ENCODE peak calls at places on chromosomes 2 and 18, in five cellular contexts. L is left lung, X is cardiac muscle cell, A is tibial artery, I is OCI-LY7. B is an unnamed sample.

GRCh38 chr2:85775406-85776381 is 21.9 kb downstream of the ATOH8 start:
- DNase-seq in L (peak; percentile 59), X (no peak), A (no peak), I (no peak), B (no peak)

GRCh38 chr2:153870308-153870707 is 1.4 kb upstream of the GALNT13 start:
- DNase-seq in L (no peak), X (peak; percentile 50), A (no peak), I (no peak), B (no peak)

GRCh38 chr2:159035790-159036411 is 67.5 kb downstream of the TANC1 start:
- DNase-seq in L (no peak), X (peak; percentile 68), A (no peak), I (peak; percentile 2), B (peak; percentile 40)

GRCh38 chr18:45167631-45168225 is 447.5 kb upstream of the SLC14A2 start:
- DNase-seq in L (no peak), X (no peak), A (no peak), I (no peak), B (no peak)

GRCh38 chr2:122105885-122106221 is 350.4 kb downstream of the TSN start:
- DNase-seq in L (no peak), X (no peak), A (no peak), I (no peak), B (no peak)

GRCh38 chr2:131641414-131642206 is 113.9 kb downstream of the CCDC74A start:
- DNase-seq in L (no peak), X (peak; percentile 5), A (no peak), I (no peak), B (peak; percentile 19)

GRCh38 chr2:62304429-62305417 is 108.8 kb downstream of the B3GNT2 start:
- DNase-seq in L (peak; percentile 85), X (no peak), A (peak; percentile 77), I (peak; percentile 72), B (no peak)

GRCh38 chr18:75937306-75937705 is 509.8 kb upstream of the SMIM21 start:
- DNase-seq in L (no peak), X (no peak), A (no peak), I (no peak), B (no peak)

GRCh38 chr2:158817596-158817995 is 22.5 kb downstream of the DAPL1 start:
- DNase-seq in L (no peak), X (no peak), A (no peak), I (no peak), B (no peak)

GRCh38 chr2:230601510-230601909 is 111.1 kb upstream of the CAB39 start:
- DNase-seq in L (no peak), X (no peak), A (no peak), I (peak; percentile 63), B (no peak)

GRCh38 chr2:84495539-84496146 is 20.7 kb upstream of the DNAH6 start:
- DNase-seq in L (no peak), X (peak; percentile 73), A (no peak), I (peak; percentile 69), B (no peak)

DNA sequence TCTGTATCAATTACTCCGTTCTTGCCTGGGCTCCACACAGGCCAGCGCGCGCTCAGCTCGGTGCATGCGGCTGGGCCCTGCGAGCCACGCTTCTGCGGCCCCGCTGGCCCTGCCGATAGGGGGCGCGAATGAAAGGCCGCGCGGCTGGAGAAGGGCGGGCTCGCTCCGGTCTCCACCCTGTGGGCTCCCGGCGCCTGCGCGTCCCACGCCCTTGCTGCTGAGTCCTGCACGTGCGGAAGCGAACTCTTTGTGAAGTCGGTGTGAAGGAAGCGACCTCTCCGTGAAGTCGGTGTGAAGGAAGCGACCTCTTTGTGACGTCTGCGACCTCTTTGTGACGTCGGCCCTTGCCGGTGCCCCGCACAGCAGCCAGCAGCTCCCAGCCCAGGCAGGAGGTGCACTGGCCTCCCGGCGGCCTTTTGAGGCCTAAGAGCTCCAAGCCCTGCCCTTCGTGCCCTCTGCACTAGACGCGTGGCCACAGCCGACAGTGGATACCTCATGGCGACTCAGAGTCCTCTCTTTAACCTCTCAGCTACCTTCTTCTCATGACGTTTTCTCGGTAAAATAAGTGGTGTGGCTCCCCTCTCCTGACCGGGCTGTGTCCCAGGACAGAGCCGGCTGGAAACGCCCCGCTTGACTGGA is 391.9 kb upstream of the RAB6C start:
- DNase-seq in L (no peak), X (no peak), A (no peak), I (no peak), B (no peak)
- TF ChIP-seq CTCF in L (no peak), X (no peak), A (no peak), I (no peak), B (no peak)

GRCh38 chr2:170432823-170433222 is 254.9 kb downstream of the MYO3B start:
- DNase-seq in L (no peak), X (no peak), A (no peak), I (no peak), B (no peak)

GRCh38 chr2:170436077-170436943 is 258.4 kb downstream of the MYO3B start:
- DNase-seq in L (no peak), X (no peak), A (no peak), I (no peak), B (no peak)

GRCh38 chr2:170434900-170435640 is 257.1 kb downstream of the MYO3B start:
- DNase-seq in L (no peak), X (no peak), A (no peak), I (no peak), B (no peak)
- H3K4me3 ChIP-seq in L (no peak overlapping the region), X (no peak overlapping the region), A (no peak overlapping the region), I (no peak overlapping the region), B (no peak overlapping the region)

GRCh38 chr2:36359006-36359580 is 3.5 kb downstream of the CRIM1 start:
- DNase-seq in L (no peak), X (no peak), A (no peak), I (peak; percentile 38), B (no peak)

GRCh38 chr2:36356990-36357505 is 1.5 kb downstream of the CRIM1 start:
- DNase-seq in L (no peak), X (no peak), A (no peak), I (peak; percentile 82), B (no peak)

GRCh38 chr2:36358317-36358659 is 2.7 kb downstream of the CRIM1 start:
- DNase-seq in L (no peak), X (no peak), A (no peak), I (no peak), B (no peak)

GRCh38 chr2:36356199-36356989 is 816 bp downstream of the CRIM1 start:
- DNase-seq in L (peak; percentile 85), X (peak; percentile 78), A (peak; percentile 77), I (peak; percentile 71), B (no peak)

DNA sequence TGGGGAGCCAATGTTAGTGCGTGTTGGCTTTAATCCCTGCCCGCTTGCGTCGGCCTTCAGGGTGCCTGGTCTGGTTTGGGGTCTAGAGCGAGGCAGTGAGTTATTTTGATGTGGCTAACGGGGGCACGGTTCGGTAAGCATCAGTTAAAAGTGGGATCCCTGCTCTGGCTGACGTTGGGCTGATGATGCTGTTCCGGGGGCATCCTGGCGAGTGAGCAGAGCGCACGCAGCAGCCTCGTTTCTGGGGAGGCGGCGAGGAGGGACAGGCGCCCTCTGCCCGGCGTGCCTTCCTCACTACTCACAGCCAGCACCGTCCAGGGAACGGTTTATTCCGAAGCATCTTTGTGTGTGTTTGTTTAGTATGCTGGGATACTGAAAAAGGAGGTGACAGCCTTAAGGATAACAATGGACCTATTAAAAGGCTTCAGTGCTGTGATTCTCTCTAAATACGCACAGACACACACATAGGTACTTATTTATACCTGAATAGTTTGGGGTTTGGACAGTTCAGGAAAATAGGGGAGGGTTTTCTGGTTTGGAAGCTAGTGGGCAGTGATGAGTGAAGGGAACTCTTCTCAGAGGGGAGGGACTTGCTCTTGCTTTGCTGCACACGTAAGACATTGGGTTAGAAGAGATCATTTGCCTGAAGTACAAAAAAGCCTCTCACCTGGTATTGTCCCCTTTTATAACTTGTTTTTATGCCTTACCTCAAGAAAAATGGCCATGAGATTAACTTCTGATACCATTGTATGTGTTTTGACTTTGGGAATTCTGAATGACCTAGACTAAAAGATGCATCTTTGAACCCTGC is 2.1 kb downstream of the CRIM1 start:
- DNase-seq in L (peak; percentile 68), X (peak; percentile 61), A (peak; percentile 77), I (peak; percentile 68), B (no peak)
- TF ChIP-seq CTCF in L (no peak), X (peak; percentile 56), A (peak; percentile 53), I (peak; percentile 64), B (peak; percentile 55)

GRCh38 chr2:189144700-189145211 is 34.8 kb downstream of the COL5A2 start:
- DNase-seq in L (no peak), X (no peak), A (no peak), I (no peak), B (no peak)
- H3K4me3 ChIP-seq in L (no peak overlapping the region), X (no peak overlapping the region), A (no peak overlapping the region), I (no peak overlapping the region), B (no peak overlapping the region)

DNA sequence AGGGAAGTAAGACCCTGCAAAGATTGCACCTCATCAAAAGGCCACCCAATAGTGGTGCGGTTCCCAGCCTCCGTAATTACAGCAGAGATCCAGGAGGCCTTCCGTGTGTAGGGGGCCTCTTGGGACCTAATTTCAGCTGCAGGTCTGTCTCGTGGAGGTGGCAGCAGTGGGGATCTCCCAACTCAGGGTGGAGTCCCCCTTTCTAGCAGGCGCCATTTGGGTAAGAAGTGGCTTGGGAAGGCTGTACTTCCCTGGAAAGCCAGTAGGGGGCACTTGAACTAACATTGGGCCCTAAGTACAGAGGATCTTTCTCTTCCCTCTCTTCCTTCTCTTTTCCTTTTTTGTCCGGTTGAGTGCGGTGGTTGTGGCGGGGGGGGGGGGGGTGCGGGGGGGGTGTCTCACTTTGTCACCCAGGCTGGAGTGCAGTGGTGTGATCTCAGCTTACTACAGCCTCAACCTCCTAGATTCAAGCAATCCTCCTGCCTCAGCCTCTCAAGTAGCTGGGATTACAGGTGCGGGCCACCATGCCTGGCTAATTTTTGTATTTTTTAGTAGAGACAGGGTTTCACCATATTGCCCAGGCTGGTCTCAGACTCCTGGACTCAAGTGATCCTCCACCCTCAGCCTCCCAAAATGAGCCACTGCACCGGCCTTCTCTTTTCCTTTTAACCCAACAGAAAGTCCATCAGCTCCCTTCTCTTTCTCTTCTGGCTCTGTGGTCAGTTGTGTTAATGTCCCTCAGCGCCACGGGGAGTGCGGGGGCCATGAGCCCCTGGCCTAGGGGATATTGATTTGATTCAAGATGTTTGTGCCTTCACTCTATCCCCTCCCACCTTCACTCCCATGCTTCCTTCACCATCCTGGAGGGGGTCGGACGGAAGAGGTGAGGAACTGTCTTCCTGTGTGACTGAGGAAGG is 32.0 kb downstream of the CENPO start:
- DNase-seq in L (no peak), X (no peak), A (peak; percentile 56), I (no peak), B (no peak)
- TF ChIP-seq CTCF in L (peak; percentile 58), X (peak; percentile 50), A (peak; percentile 42), I (peak; percentile 74), B (peak; percentile 61)

GRCh38 chr2:172549131-172549530 is 6.8 kb upstream of the PDK1 start:
- DNase-seq in L (no peak), X (no peak), A (no peak), I (no peak), B (no peak)

GRCh38 chr2:172554352-172555271 is 1.3 kb upstream of the PDK1 start:
- DNase-seq in L (no peak), X (no peak), A (no peak), I (peak; percentile 20), B (no peak)

GRCh38 chr2:172550419-172550818 is 5.5 kb upstream of the PDK1 start:
- DNase-seq in L (no peak), X (no peak), A (no peak), I (no peak), B (no peak)

GRCh38 chr2:172552547-172553291 is 3.2 kb upstream of the PDK1 start:
- DNase-seq in L (no peak), X (no peak), A (no peak), I (no peak), B (peak; percentile 20)

GRCh38 chr2:172551266-172551665 is 4.6 kb upstream of the PDK1 start:
- DNase-seq in L (no peak), X (no peak), A (no peak), I (no peak), B (no peak)
- H3K4me3 ChIP-seq in L (no peak overlapping the region), X (no peak overlapping the region), A (no peak overlapping the region), I (no peak overlapping the region), B (no peak overlapping the region)